ENCODE peak calls at places on chromosomes 2 and 18, in ten cellular contexts. F is suprapubic skin, O is GM12891, N is GM12892, C is esophagus muscularis mucosa, G is HCT116, E is transverse colon, Z is SK-N-MC, R is HL-60, I is Panc1. D is an unnamed sample.
A peak's percentile ranks its signal among the peaks of the same experiment; 100 is the strongest.

GRCh38 chr18:59005266-59005665 is 134.4 kb upstream of the SEC11C start:
- DNase-seq in F (peak; percentile 72), O (no peak), N (no peak), C (no peak), G (no peak), E (no peak), Z (peak; percentile 99), R (no peak), I (no peak), D (no peak)

GRCh38 chr2:37378411-37378810 is 34.0 kb downstream of the QPCT start:
- DNase-seq in F (no peak), O (no peak), N (no peak), C (peak; percentile 72), G (peak; percentile 35), E (no peak), Z (no peak), R (no peak), I (no peak), D (no peak)

GRCh38 chr18:63158676-63159291 is 160.8 kb downstream of the BCL2 start:
- DNase-seq in F (no peak), O (no peak), N (no peak), C (no peak), G (no peak), E (no peak), Z (no peak), R (no peak), I (no peak), D (no peak)

GRCh38 chr2:233497692-233498091 is 68.9 kb downstream of the USP40 start:
- DNase-seq in F (no peak), O (no peak), N (no peak), C (no peak), G (no peak), E (no peak), Z (no peak), R (no peak), I (no peak), D (no peak)

GRCh38 chr18:48842259-48843061 is 108.3 kb downstream of the SMAD7 start:
- DNase-seq in F (no peak), O (no peak), N (no peak), C (no peak), G (no peak), E (peak; percentile 31), Z (no peak), R (no peak), I (no peak), D (peak; percentile 85)

GRCh38 chr2:75317316-75317715 is 118.0 kb upstream of the TACR1 start:
- DNase-seq in F (no peak), O (no peak), N (no peak), C (no peak), G (no peak), E (no peak), Z (no peak), R (no peak), I (no peak), D (no peak)

GRCh38 chr2:18311413-18311812 is 249.0 kb downstream of the RDH14 start:
- DNase-seq in F (no peak), O (no peak), N (no peak), C (no peak), G (no peak), E (no peak), Z (no peak), R (no peak), I (no peak), D (no peak)

GRCh38 chr2:73984922-73985317 is 210 bp downstream of the TET3 start:
- DNase-seq in F (no peak), O (peak; percentile 53), N (peak; percentile 52), C (no peak), G (no peak), E (peak; percentile 75), Z (no peak), R (peak; percentile 58), I (no peak), D (no peak)

GRCh38 chr2:71891719-71892118 is 255.9 kb downstream of the CYP26B1 start:
- DNase-seq in F (no peak), O (no peak), N (no peak), C (no peak), G (no peak), E (no peak), Z (no peak), R (no peak), I (no peak), D (no peak)

GRCh38 chr2:172647439-172647838 is 88.2 kb upstream of the RAPGEF4 start:
- DNase-seq in F (no peak), O (no peak), N (no peak), C (no peak), G (no peak), E (no peak), Z (no peak), R (no peak), I (no peak), D (no peak)

GRCh38 chr18:7682334-7682733 is 115.2 kb downstream of the PTPRM start:
- DNase-seq in F (no peak), O (no peak), N (no peak), C (no peak), G (no peak), E (no peak), Z (no peak), R (no peak), I (no peak), D (no peak)

GRCh38 chr2:190315273-190315672 is 4.4 kb downstream of the HIBCH start:
- DNase-seq in F (no peak), O (no peak), N (no peak), C (no peak), G (no peak), E (no peak), Z (no peak), R (no peak), I (no peak), D (no peak)

GRCh38 chr2:25373269-25373981 is 31.7 kb upstream of the DNMT3A start:
- DNase-seq in F (no peak), O (no peak), N (no peak), C (no peak), G (no peak), E (peak; percentile 57), Z (no peak), R (no peak), I (no peak), D (peak; percentile 70)

GRCh38 chr18:26547302-26548143 is 830 bp downstream of the KCTD1 start:
- DNase-seq in F (peak; percentile 82), O (peak; percentile 74), N (peak; percentile 61), C (peak; percentile 86), G (no peak), E (peak; percentile 60), Z (no peak), R (peak; percentile 27), I (no peak), D (peak; percentile 87)

GRCh38 chr18:26549103-26549485 is 741 bp upstream of the KCTD1 start:
- DNase-seq in F (no peak), O (peak; percentile 35), N (no peak), C (no peak), G (no peak), E (peak; percentile 38), Z (no peak), R (no peak), I (no peak), D (peak; percentile 80)

GRCh38 chr18:26549486-26550435 is 1.4 kb upstream of the KCTD1 start:
- DNase-seq in F (peak; percentile 82), O (peak; percentile 40), N (peak; percentile 33), C (no peak), G (peak; percentile 53), E (peak; percentile 61), Z (no peak), R (peak; percentile 47), I (no peak), D (peak; percentile 73)

GRCh38 chr18:26546875-26547301 is 1.5 kb downstream of the KCTD1 start:
- DNase-seq in F (no peak), O (no peak), N (no peak), C (no peak), G (no peak), E (no peak), Z (no peak), R (no peak), I (no peak), D (peak; percentile 75)

GRCh38 chr18:26548144-26549102 is at the start of gene KCTD1:
- DNase-seq in F (peak; percentile 84), O (peak; percentile 81), N (peak; percentile 77), C (no peak), G (peak; percentile 56), E (peak; percentile 85), Z (peak; percentile 34), R (peak; percentile 91), I (peak; percentile 30), D (peak; percentile 87)
- TF ChIP-seq POLR2AphosphoS5 in F (no peak), O (no peak), N (no peak), C (peak; percentile 41), G (peak; percentile 46), E (no peak), Z (peak; percentile 72), R (peak; percentile 24), I (no peak), D (no peak)

GRCh38 chr2:223835701-223836532 is 1.5 kb downstream of the AP1S3 start:
- DNase-seq in F (no peak), O (peak; percentile 60), N (peak; percentile 62), C (no peak), G (no peak), E (peak; percentile 31), Z (no peak), R (peak; percentile 58), I (no peak), D (peak; percentile 86)
- TF ChIP-seq POLR2AphosphoS5 in F (no peak), O (peak; percentile 26), N (no peak), C (no peak), G (no peak), E (no peak), Z (no peak), R (peak; percentile 33), I (no peak), D (peak; percentile 85)

GRCh38 chr2:194616334-194616733 is 1040.7 kb upstream of the SLC39A10 start:
- DNase-seq in F (no peak), O (no peak), N (no peak), C (no peak), G (no peak), E (no peak), Z (no peak), R (no peak), I (no peak), D (no peak)
- TF ChIP-seq POLR2AphosphoS5 in F (no peak), O (no peak), N (no peak), C (no peak), G (no peak), E (no peak), Z (no peak), R (no peak), I (no peak), D (no peak)

GRCh38 chr2:157262248-157262647 is 4.7 kb downstream of the GALNT5 start:
- DNase-seq in F (no peak), O (no peak), N (no peak), C (no peak), G (no peak), E (no peak), Z (no peak), R (no peak), I (no peak), D (no peak)

GRCh38 chr2:157264099-157264498 is 6.6 kb downstream of the GALNT5 start:
- DNase-seq in F (no peak), O (no peak), N (no peak), C (no peak), G (no peak), E (no peak), Z (peak; percentile 83), R (no peak), I (no peak), D (no peak)

GRCh38 chr2:157260403-157261198 is 3.1 kb downstream of the GALNT5 start:
- DNase-seq in F (no peak), O (no peak), N (no peak), C (no peak), G (no peak), E (no peak), Z (no peak), R (no peak), I (no peak), D (no peak)

GRCh38 chr2:157258520-157259326 is 1.2 kb downstream of the GALNT5 start:
- DNase-seq in F (no peak), O (no peak), N (no peak), C (no peak), G (no peak), E (peak; percentile 43), Z (no peak), R (no peak), I (no peak), D (no peak)

GRCh38 chr2:157261199-157261782 is 3.8 kb downstream of the GALNT5 start:
- DNase-seq in F (no peak), O (no peak), N (no peak), C (no peak), G (peak; percentile 89), E (peak; percentile 68), Z (no peak), R (no peak), I (peak; percentile 53), D (no peak)
- TF ChIP-seq POLR2AphosphoS5 in F (no peak), O (no peak), N (no peak), C (no peak), G (peak; percentile 79), E (peak; percentile 87), Z (no peak), R (no peak), I (no peak), D (no peak)